ENCODE peak calls at places on chromosomes 13 and 19, in four cellular contexts. B is mesendoderm, T is H1, D is trophoblast cell. A is an unnamed sample.
A peak's percentile ranks its signal among the peaks of the same experiment; 100 is the strongest.

GRCh38 chr19:44684892-44685847 is 13.8 kb upstream of the CEACAM16 start:
- DNase-seq in B (peak; percentile 91), T (no peak), D (no peak), A (peak; percentile 51)

GRCh38 chr19:53657778-53658177 is 26.0 kb downstream of the DPRX start:
- DNase-seq in B (no peak), T (no peak), D (peak; percentile 82), A (no peak)

GRCh38 chr13:46311217-46311616 is 75.8 kb downstream of the RUBCNL start:
- DNase-seq in B (no peak), T (no peak), D (no peak), A (no peak)

GRCh38 chr13:113157206-113157928 is 1.1 kb upstream of the PROZ start:
- DNase-seq in B (peak; percentile 30), T (no peak), D (no peak), A (peak; percentile 20)

GRCh38 chr19:13012690-13013608 is 17.7 kb downstream of the NFIX start:
- DNase-seq in B (peak; percentile 47), T (no peak), D (peak; percentile 13), A (peak; percentile 58)

GRCh38 chr19:15124572-15125231 is 17.5 kb downstream of the SYDE1 start:
- DNase-seq in B (no peak), T (no peak), D (no peak), A (no peak)

GRCh38 chr19:41741244-41741554 is 14.1 kb upstream of the CEACAM6 start:
- DNase-seq in B (no peak), T (no peak), D (no peak), A (no peak)

GRCh38 chr19:49217382-49217781 is 59.8 kb downstream of the TRPM4 start:
- DNase-seq in B (no peak), T (no peak), D (no peak), A (no peak)

GRCh38 chr13:106424805-106425204 is 110.7 kb downstream of the EFNB2 start:
- DNase-seq in B (no peak), T (no peak), D (no peak), A (no peak)

GRCh38 chr13:79637086-79637763 is 156.3 kb downstream of the NDFIP2 start:
- DNase-seq in B (no peak), T (no peak), D (no peak), A (no peak)

GRCh38 chr19:29677001-29677781 is 11.9 kb downstream of the PLEKHF1 start:
- DNase-seq in B (peak; percentile 29), T (no peak), D (no peak), A (no peak)

GRCh38 chr19:42297034-42297433 is 4.9 kb upstream of the PRR19 start:
- DNase-seq in B (no peak), T (no peak), D (no peak), A (no peak)

GRCh38 chr13:113904411-113904810 is 40.5 kb upstream of the GAS6 start:
- DNase-seq in B (peak; percentile 67), T (no peak), D (no peak), A (peak; percentile 65)

GRCh38 chr19:55559684-55560083 is 14.3 kb upstream of the SBK3 start:
- DNase-seq in B (no peak), T (no peak), D (no peak), A (no peak)

GRCh38 chr19:48506138-48506733 is 5.4 kb downstream of the LMTK3 start:
- DNase-seq in B (peak; percentile 78), T (no peak), D (no peak), A (peak; percentile 33)

GRCh38 chr13:40780822-40781401 is 8.5 kb upstream of the SLC25A15 start:
- DNase-seq in B (peak; percentile 54), T (no peak), D (peak; percentile 97), A (peak; percentile 48)

GRCh38 chr19:4821265-4821664 is 10.2 kb downstream of the TICAM1 start:
- DNase-seq in B (no peak), T (no peak), D (no peak), A (no peak)
- H3K79me2 ChIP-seq in B (no peaks in the 10 kb centered on the region), T (no peaks in the 10 kb centered on the region), D (no peaks in the 10 kb centered on the region), A (no peaks in the 10 kb centered on the region)

DNA sequence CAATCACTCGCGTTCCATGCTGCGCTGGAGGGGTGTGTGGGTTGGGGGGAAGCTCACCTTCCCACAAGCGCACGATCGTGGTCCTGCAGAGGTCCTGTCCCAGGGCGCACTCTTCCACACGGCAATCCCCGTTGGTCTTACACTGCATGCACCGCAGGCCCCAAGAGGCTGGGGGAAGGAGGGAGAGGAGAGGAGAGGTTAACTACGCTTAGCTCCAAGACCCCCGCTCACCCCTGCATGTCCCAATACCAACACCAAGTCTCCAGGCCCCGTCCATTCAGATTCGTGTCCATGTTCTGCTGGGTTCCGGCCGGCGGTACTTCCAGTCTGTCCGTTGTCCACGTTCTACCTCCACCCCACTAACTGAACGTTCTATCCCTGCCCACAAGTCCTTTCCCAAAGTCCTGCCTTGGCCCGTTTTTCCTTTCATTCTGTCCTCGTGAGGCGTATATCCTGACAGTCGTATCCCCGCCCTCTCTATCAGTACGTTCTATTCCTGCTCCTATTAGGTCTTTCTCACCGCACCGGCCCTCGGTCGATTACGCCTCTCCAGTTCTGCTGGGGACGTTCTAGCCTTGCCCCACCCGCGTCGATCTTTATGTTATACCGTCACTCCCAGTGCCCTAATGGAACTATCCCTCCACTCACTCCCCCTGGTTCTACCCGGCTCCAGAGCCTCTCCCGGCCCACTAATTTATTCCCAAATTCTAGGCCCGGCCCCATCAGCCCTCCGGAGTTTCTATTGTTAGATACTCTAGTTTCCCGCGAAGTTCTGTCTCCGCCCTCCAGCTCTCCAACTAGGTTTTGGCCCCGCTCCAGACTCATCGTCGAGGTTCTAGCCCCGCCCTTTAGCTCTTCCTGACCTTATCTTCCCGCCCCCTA is 2.2 kb downstream of the PLAUR start:
- DNase-seq in B (no peak), T (no peak), D (no peak), A (no peak)
- H4K8ac ChIP-seq in B (no peak overlapping the region), T (peak overlapping the region; percentile 97), D (peak overlapping the region; percentile 15), A (no peak overlapping the region)

GRCh38 chr13:95217920-95218830 is 83.1 kb downstream of the ABCC4 start:
- DNase-seq in B (no peak), T (no peak), D (no peak), A (no peak)

GRCh38 chr13:95222733-95223018 is 78.6 kb downstream of the ABCC4 start:
- DNase-seq in B (no peak), T (no peak), D (no peak), A (no peak)

GRCh38 chr13:95226051-95226450 is 75.2 kb downstream of the ABCC4 start:
- DNase-seq in B (no peak), T (no peak), D (no peak), A (no peak)

GRCh38 chr13:95224064-95224463 is 77.2 kb downstream of the ABCC4 start:
- DNase-seq in B (no peak), T (no peak), D (no peak), A (no peak)

GRCh38 chr13:95221991-95222732 is 79.1 kb downstream of the ABCC4 start:
- DNase-seq in B (no peak), T (no peak), D (no peak), A (no peak)
- H3K79me2 ChIP-seq in B (no peaks in the 10 kb centered on the region), T (no peaks in the 10 kb centered on the region), D (no peaks in the 10 kb centered on the region), A (no peaks in the 10 kb centered on the region)

GRCh38 chr19:18765224-18765623 is 25.9 kb downstream of the COMP start:
- DNase-seq in B (no peak), T (no peak), D (no peak), A (no peak)
- H4K8ac ChIP-seq in B (no peak overlapping the region), T (no peak overlapping the region), D (no peak overlapping the region), A (no peak overlapping the region)

DNA sequence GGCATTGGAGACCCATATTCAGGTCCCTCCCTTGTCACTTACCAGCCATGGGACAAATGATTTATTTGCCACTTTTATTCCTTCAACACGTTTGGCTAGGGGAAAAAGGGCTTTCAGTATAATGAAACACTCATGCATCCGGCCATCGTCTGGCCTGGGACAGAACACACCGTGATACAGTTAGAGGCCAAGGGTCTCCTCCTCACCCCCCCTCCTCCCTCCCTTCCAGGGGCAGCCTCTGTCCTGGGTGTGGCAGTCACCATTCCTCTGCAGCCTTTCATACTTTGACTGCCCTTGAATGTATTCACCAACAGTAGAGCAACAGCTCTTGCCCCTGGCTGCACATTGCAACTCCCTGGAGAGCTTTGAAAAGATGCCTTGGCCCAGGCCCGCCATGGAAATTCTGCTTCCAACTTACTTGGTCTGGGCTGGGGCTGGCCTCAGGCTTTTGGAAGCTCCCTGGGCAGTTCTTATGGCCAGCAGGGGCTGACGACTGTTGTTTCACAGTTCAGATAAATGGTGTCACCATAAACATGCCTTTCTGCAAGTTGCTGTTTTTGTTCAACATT is 3.0 kb downstream of the PAK4 start:
- DNase-seq in B (no peak), T (no peak), D (peak; percentile 72), A (no peak)
- H3K79me2 ChIP-seq in B (peaks cover 63% of the 10 kb centered on the region), T (peaks cover 18% of the 10 kb centered on the region), D (peaks cover 33% of the 10 kb centered on the region), A (peaks cover 40% of the 10 kb centered on the region)

DNA sequence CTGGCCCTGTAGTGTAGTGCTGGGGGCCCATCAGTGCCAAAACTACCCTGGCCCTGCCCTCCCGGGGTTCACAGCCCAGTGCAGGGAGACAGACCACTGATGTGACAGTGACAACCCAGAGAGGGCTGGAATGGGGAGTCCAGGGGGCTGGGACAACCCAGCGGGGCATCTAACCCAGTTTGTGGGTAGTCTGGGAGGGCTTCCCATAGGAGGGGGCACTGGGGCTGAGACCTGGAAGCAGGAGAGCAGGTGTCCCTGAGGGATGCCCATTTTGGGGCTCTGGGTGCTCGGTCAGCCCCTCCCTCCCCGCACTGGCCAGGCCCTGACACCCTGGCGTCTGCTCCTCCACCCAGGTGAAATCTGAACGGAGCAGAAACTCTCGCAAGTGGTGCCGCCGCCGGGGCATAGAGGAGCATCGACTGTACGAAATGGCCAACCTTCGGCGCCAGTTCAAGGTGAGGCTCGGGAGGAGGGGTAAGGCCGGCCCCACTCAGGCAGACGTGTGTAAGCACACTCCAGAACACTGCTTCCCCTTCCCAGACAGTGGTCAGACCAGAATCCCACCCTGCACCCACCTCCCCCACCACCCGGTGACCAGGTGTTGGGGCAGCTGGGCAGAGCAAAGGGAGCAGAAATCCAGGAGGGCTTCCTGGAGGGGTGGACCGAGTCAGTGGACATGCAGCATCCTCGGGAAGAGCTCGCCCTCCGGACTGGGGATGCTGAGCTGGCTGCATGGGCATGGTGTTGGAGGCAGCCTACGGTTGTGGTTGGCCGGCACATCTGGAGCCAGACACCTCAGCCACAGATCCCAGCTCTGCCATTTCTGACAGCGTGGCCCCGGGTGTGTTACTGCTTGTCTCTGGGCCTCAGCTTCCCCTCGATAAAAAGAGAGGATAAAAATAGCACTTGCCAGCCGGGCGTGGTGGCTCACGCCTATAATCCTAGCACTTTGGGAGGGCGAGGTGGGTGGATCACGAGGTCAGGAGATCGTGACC is 24.4 kb downstream of the DHX34 start:
- DNase-seq in B (no peak), T (no peak), D (no peak), A (no peak)
- H4K8ac ChIP-seq in B (no peak overlapping the region), T (peak overlapping the region; percentile 68), D (no peak overlapping the region), A (no peak overlapping the region)

GRCh38 chr19:1911995-1912394 is 6.8 kb downstream of the ADAT3 start:
- DNase-seq in B (no peak), T (no peak), D (no peak), A (no peak)
- H3K79me2 ChIP-seq in B (peaks cover 49% of the 10 kb centered on the region), T (peaks cover 16% of the 10 kb centered on the region), D (peaks cover 27% of the 10 kb centered on the region), A (peaks cover 14% of the 10 kb centered on the region)